ENCODE peak calls at places on chromosomes 13 and 19, in seven cellular contexts. E, H, F, R, S, U and C are unnamed samples.

GRCh38 chr13:114107686-114108081 is 24.7 kb downstream of the RASA3 start:
- DNase-seq in E (no peak), H (peak), F (no peak), R (no peak), S (no peak), U (no peak), C (peak)

GRCh38 chr13:20525144-20525600 is 485 bp downstream of the CRYL1 start:
- DNase-seq in E (peak), H (no peak), F (no peak), R (no peak), S (no peak), U (peak), C (peak)

GRCh38 chr13:28641600-28641926 is 17.4 kb upstream of the POMP start:
- DNase-seq in E (no peak), H (no peak), F (no peak), R (no peak), S (peak), U (peak), C (no peak)

GRCh38 chr13:31310356-31310755 is 110.6 kb downstream of the B3GLCT start:
- DNase-seq in E (no peak), H (no peak), F (no peak), R (no peak), S (no peak), U (no peak), C (no peak)

GRCh38 chr19:42683917-42684513 is 56.3 kb downstream of the PSG3 start:
- DNase-seq in E (peak), H (peak), F (peak), R (peak), S (no peak), U (peak), C (no peak)

GRCh38 chr19:41746593-41747227 is 8.6 kb upstream of the CEACAM6 start:
- DNase-seq in E (peak), H (peak), F (peak), R (peak), S (no peak), U (peak), C (peak)

GRCh38 chr19:16541526-16542044 is 652 bp downstream of the CHERP start:
- DNase-seq in E (no peak), H (peak), F (no peak), R (no peak), S (no peak), U (no peak), C (peak)

GRCh38 chr19:29645911-29646310 is 19.4 kb upstream of the PLEKHF1 start:
- DNase-seq in E (no peak), H (no peak), F (no peak), R (no peak), S (no peak), U (peak), C (no peak)

GRCh38 chr13:99962242-99962641 is 9.3 kb downstream of the ZIC5 start:
- DNase-seq in E (no peak), H (no peak), F (no peak), R (no peak), S (no peak), U (no peak), C (no peak)

GRCh38 chr13:105982219-105982618 is 553.2 kb downstream of the EFNB2 start:
- DNase-seq in E (peak), H (no peak), F (no peak), R (no peak), S (no peak), U (no peak), C (no peak)

GRCh38 chr19:33152178-33152577 is 20.3 kb downstream of the WDR88 start:
- DNase-seq in E (no peak), H (no peak), F (no peak), R (no peak), S (no peak), U (no peak), C (no peak)

GRCh38 chr13:102597029-102598015 is 536 bp downstream of the TPP2 start:
- DNase-seq in E (no peak), H (peak), F (peak), R (no peak), S (no peak), U (no peak), C (peak)

GRCh38 chr13:46553886-46554855 is 1.2 kb downstream of the LRCH1 start:
- DNase-seq in E (peak), H (peak), F (peak), R (peak), S (no peak), U (peak), C (peak)

GRCh38 chr19:51702754-51703654 is 9.9 kb downstream of the SPACA6 start:
- DNase-seq in E (peak), H (peak), F (peak), R (no peak), S (no peak), U (no peak), C (peak)

GRCh38 chr13:100334209-100334608 is 245.3 kb downstream of the PCCA start:
- DNase-seq in E (no peak), H (no peak), F (no peak), R (no peak), S (no peak), U (no peak), C (no peak)

GRCh38 chr13:62300021-62300420 is 884.4 kb upstream of the PCDH20 start:
- DNase-seq in E (no peak), H (no peak), F (no peak), R (no peak), S (no peak), U (no peak), C (no peak)

GRCh38 chr13:111864566-111864965 is 202.4 kb upstream of the SOX1 start:
- DNase-seq in E (peak), H (no peak), F (no peak), R (no peak), S (no peak), U (no peak), C (no peak)

GRCh38 chr19:6613711-6614110 is 22.8 kb upstream of the CD70 start:
- DNase-seq in E (no peak), H (no peak), F (no peak), R (no peak), S (no peak), U (no peak), C (peak)

GRCh38 chr19:28913626-28914025 is 299.3 kb downstream of the UQCRFS1 start:
- DNase-seq in E (no peak), H (no peak), F (no peak), R (no peak), S (no peak), U (no peak), C (no peak)

GRCh38 chr19:35986664-35987570 is 8.1 kb upstream of the SDHAF1 start:
- DNase-seq in E (peak), H (peak), F (no peak), R (no peak), S (no peak), U (no peak), C (no peak)

GRCh38 chr19:29714953-29715694 is at the start of gene C19orf12:
- DNase-seq in E (peak), H (peak), F (peak), R (no peak), S (no peak), U (peak), C (peak)

GRCh38 chr13:30367296-30367695 is 55.0 kb upstream of the UBE2L5 start:
- DNase-seq in E (no peak), H (no peak), F (no peak), R (no peak), S (no peak), U (no peak), C (no peak)

GRCh38 chr13:40060318-40061007 is 405.0 kb downstream of the COG6 start:
- DNase-seq in E (no peak), H (no peak), F (no peak), R (no peak), S (peak), U (no peak), C (no peak)

GRCh38 chr19:24072720-24073119 is 14.3 kb upstream of the ZNF254 start:
- DNase-seq in E (no peak), H (no peak), F (no peak), R (no peak), S (no peak), U (no peak), C (no peak)

GRCh38 chr13:24900507-24900906 is 136.5 kb downstream of the RNF17 start:
- DNase-seq in E (no peak), H (no peak), F (no peak), R (no peak), S (no peak), U (no peak), C (no peak)

GRCh38 chr19:44552324-44552723 is 22.8 kb upstream of the CEACAM20 start:
- DNase-seq in E (peak), H (peak), F (peak), R (peak), S (no peak), U (peak), C (peak)

GRCh38 chr13:48246097-48246496 is 13.1 kb downstream of the ITM2B start:
- DNase-seq in E (no peak), H (no peak), F (no peak), R (no peak), S (no peak), U (no peak), C (no peak)

GRCh38 chr13:87536499-87536898 is 134.7 kb upstream of the SLITRK5 start:
- DNase-seq in E (no peak), H (no peak), F (no peak), R (no peak), S (no peak), U (no peak), C (no peak)

GRCh38 chr13:111958612-111959395 is 108.1 kb upstream of the SOX1 start:
- DNase-seq in E (no peak), H (no peak), F (no peak), R (no peak), S (no peak), U (no peak), C (no peak)

GRCh38 chr19:54188224-54188871 is 1.0 kb downstream of the MBOAT7 start:
- DNase-seq in E (no peak), H (no peak), F (peak), R (no peak), S (no peak), U (no peak), C (peak)

GRCh38 chr13:75796825-75797224 is 160.7 kb downstream of the LMO7 start:
- DNase-seq in E (no peak), H (no peak), F (no peak), R (no peak), S (no peak), U (no peak), C (no peak)

GRCh38 chr13:103876571-103876970 is 810.4 kb upstream of the SLC10A2 start:
- DNase-seq in E (no peak), H (no peak), F (no peak), R (no peak), S (no peak), U (no peak), C (no peak)

GRCh38 chr19:8639821-8640401 is 9.5 kb downstream of the NFILZ start:
- DNase-seq in E (no peak), H (no peak), F (no peak), R (no peak), S (no peak), U (no peak), C (no peak)

GRCh38 chr13:77492982-77493381 is 42.5 kb upstream of the SCEL start:
- DNase-seq in E (no peak), H (peak), F (no peak), R (peak), S (no peak), U (peak), C (peak)

DNA sequence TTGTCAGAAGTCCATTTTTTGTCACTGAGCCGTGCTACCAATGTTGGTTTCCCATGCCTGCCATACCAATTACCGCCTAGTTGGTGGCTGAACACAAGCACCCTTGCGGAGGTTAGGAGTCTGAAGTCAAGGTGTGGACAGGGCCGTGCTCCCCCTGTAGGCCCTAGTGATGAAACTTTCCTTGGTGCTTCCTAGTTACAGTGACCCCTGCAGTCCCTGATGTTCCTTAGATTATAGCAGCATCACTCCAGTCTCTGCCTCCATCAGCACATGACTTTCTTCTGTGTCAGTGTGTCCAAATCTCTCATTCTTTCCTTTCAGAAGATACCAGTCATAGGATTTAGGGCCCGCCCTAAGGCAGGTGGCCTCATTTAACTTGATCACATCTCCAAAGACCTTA is 99.0 kb downstream of the MYO16 start:
- DNase-seq in E (peak), H (no peak), F (no peak), R (peak), S (no peak), U (peak), C (no peak)
- TF ChIP-seq MAX in E (no peak), H (no peak), F (no peak), R (no peak), S (no peak), U (no peak), C (no peak)

GRCh38 chr19:4577020-4577782 is 17.7 kb upstream of the SEMA6B start:
- DNase-seq in E (peak), H (peak), F (peak), R (no peak), S (no peak), U (no peak), C (no peak)
- H2AFZ ChIP-seq in E (no peak), H (no peak), F (peak), R (no peak), S (no peak), U (no peak), C (no peak)

DNA sequence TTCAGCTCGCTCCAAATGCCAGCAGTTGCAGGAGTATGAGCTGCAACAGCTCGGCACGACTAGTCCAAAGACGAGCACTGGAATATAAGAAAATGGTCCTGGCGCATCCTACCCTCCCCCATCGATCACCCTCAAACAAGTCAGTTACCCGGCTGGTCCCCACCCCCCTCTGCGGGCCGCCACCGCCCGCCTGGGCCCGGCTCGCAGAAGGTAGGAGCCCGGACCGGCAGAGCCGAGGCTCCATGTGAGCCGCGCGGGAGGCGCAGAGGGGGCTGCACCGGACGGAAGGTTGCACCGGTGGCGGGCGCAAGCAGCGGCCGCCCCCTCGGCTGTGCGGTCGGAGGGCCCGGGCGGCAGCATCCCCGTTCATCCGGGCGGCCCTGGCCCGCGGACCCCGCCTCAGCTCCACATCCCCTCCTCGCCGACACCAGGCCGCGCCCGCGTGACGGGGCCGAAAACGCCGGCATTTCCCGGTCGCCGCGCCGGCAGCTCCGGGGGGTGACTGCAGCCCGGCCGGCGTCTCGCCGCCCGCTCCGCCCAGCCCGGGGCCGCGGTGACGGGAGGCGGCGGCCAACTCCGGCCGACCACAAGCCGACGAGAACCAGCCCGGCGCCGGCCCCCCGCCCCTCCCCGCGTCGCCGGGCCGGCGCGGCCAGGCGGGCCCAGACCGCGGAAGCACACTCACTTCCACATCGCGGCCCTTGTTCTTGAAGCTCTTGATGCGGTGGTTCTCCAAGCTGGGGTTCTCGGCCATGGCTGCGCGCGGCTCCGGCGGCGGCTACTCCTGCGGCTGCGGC is 531 bp downstream of the KPNA3 start:
- DNase-seq in E (peak), H (no peak), F (peak), R (no peak), S (no peak), U (no peak), C (no peak)
- TF ChIP-seq MAX in E (peak), H (no peak), F (no peak), R (no peak), S (no peak), U (peak), C (no peak)

DNA sequence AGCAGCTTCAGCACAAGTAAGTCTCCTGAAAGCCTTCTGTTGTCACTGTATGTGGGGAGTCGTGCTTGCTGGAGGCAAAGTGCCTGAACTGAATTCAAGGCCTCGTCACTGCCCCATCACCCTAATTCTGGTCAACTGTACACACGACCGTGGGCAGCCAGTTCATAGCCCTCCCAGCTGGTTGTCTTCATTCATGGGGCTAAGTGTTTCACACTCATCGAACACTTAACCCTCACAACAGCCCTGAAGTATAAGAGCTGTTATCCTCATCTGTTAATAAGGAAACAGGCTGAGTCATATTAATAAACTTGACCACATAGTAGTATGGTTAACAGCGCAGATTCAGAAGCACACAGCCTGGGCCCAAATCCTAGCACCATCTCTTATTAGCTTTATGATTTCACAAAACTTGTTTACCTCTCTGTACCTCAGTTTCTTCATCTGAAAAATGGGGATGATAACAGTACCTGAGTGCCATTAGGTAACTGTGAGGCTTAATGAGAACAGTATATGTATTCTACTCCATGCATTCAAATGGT is 66.7 kb downstream of the CDADC1 start:
- DNase-seq in E (no peak), H (no peak), F (no peak), R (peak), S (no peak), U (no peak), C (no peak)
- H2AFZ ChIP-seq in E (no peak), H (peak), F (peak), R (peak), S (no peak), U (no peak), C (peak)

GRCh38 chr19:49011194-49011593 is 5.7 kb downstream of the LHB start:
- DNase-seq in E (no peak), H (no peak), F (no peak), R (no peak), S (no peak), U (no peak), C (no peak)
- TF ChIP-seq MAX in E (no peak), H (no peak), F (no peak), R (no peak), S (no peak), U (no peak), C (no peak)

GRCh38 chr19:10327793-10328192 is 5.5 kb downstream of the RAVER1 start:
- DNase-seq in E (no peak), H (no peak), F (no peak), R (no peak), S (no peak), U (no peak), C (no peak)

GRCh38 chr19:10329555-10329954 is 3.8 kb downstream of the RAVER1 start:
- DNase-seq in E (no peak), H (no peak), F (no peak), R (no peak), S (no peak), U (no peak), C (no peak)

GRCh38 chr19:10325732-10326131 is 7.6 kb downstream of the RAVER1 start:
- DNase-seq in E (no peak), H (no peak), F (no peak), R (no peak), S (no peak), U (no peak), C (no peak)

GRCh38 chr19:10332158-10332964 is 968 bp downstream of the RAVER1 start:
- DNase-seq in E (no peak), H (no peak), F (no peak), R (no peak), S (no peak), U (peak), C (no peak)

GRCh38 chr19:10328558-10329429 is 4.5 kb downstream of the RAVER1 start:
- DNase-seq in E (no peak), H (no peak), F (no peak), R (no peak), S (no peak), U (no peak), C (no peak)
- H2AFZ ChIP-seq in E (no peak), H (no peak), F (no peak), R (no peak), S (no peak), U (no peak), C (no peak)